ENCODE peak calls at places on chromosome 21, in four cellular contexts. Q, W, G and T are unnamed samples.

GRCh38 chr21:20618878-20619277 is 379.3 kb upstream of the NCAM2 start:
- DNase-seq in Q (no peak), W (no peak), G (no peak), T (no peak)

GRCh38 chr21:44047996-44048560 is 36.0 kb downstream of the TRAPPC10 start:
- DNase-seq in Q (no peak), W (no peak), G (no peak), T (no peak)

GRCh38 chr21:18498428-18498827 is 94.8 kb upstream of the TMPRSS15 start:
- DNase-seq in Q (no peak), W (no peak), G (no peak), T (no peak)

GRCh38 chr21:21860888-21861287 is 862.7 kb downstream of the NCAM2 start:
- DNase-seq in Q (no peak), W (peak), G (no peak), T (no peak)

GRCh38 chr21:21921410-21922232 is 923.4 kb downstream of the NCAM2 start:
- DNase-seq in Q (peak), W (peak), G (peak), T (no peak)

GRCh38 chr21:14863745-14864210 is 201.0 kb downstream of the NRIP1 start:
- DNase-seq in Q (peak), W (peak), G (no peak), T (no peak)

GRCh38 chr21:36141513-36141925 is 6.6 kb downstream of the CBR3 start:
- DNase-seq in Q (peak), W (peak), G (peak), T (peak)

GRCh38 chr21:15841856-15842564 is 112.2 kb downstream of the USP25 start:
- DNase-seq in Q (no peak), W (peak), G (no peak), T (no peak)

GRCh38 chr21:15731243-15731613 is 1.4 kb downstream of the USP25 start:
- DNase-seq in Q (no peak), W (no peak), G (no peak), T (no peak)

GRCh38 chr21:26804895-26805609 is 40.2 kb downstream of the ADAMTS1 start:
- DNase-seq in Q (no peak), W (peak), G (no peak), T (no peak)

GRCh38 chr21:17613242-17613676 is 558 bp upstream of the BTG3 start:
- DNase-seq in Q (peak), W (no peak), G (no peak), T (no peak)

GRCh38 chr21:25370311-25370744 is 237.0 kb downstream of the MRPL39 start:
- DNase-seq in Q (no peak), W (peak), G (no peak), T (no peak)

GRCh38 chr21:31671146-31671716 is 11.7 kb downstream of the SOD1 start:
- DNase-seq in Q (no peak), W (no peak), G (no peak), T (no peak)

GRCh38 chr21:35925497-35925896 is 134.8 kb downstream of the SETD4 start:
- DNase-seq in Q (no peak), W (peak), G (peak), T (no peak)

GRCh38 chr21:19109694-19110093 is 706.1 kb upstream of the TMPRSS15 start:
- DNase-seq in Q (no peak), W (no peak), G (no peak), T (no peak)

GRCh38 chr21:23853796-23854379 is 1753.4 kb downstream of the MRPL39 start:
- DNase-seq in Q (peak), W (peak), G (peak), T (no peak)

GRCh38 chr21:24456358-24456757 is 1150.9 kb downstream of the MRPL39 start:
- DNase-seq in Q (no peak), W (no peak), G (no peak), T (no peak)

GRCh38 chr21:25307489-25307888 is 299.8 kb downstream of the MRPL39 start:
- DNase-seq in Q (no peak), W (peak), G (no peak), T (no peak)

GRCh38 chr21:31370893-31371652 is 27.0 kb upstream of the TIAM1 start:
- DNase-seq in Q (no peak), W (peak), G (no peak), T (no peak)

GRCh38 chr21:14567557-14568279 is 21.6 kb upstream of the SAMSN1 start:
- DNase-seq in Q (no peak), W (no peak), G (no peak), T (no peak)

GRCh38 chr21:24076179-24076578 is 1531.1 kb downstream of the MRPL39 start:
- DNase-seq in Q (no peak), W (peak), G (no peak), T (no peak)

GRCh38 chr21:25457411-25457810 is 149.9 kb downstream of the MRPL39 start:
- DNase-seq in Q (no peak), W (peak), G (no peak), T (peak)

GRCh38 chr21:21764281-21764680 is 766.1 kb downstream of the NCAM2 start:
- DNase-seq in Q (no peak), W (no peak), G (no peak), T (no peak)

GRCh38 chr21:37072239-37072987 is 458 bp downstream of the PIGP start:
- DNase-seq in Q (no peak), W (peak), G (no peak), T (no peak)

GRCh38 chr21:16084776-16085364 is 355.1 kb downstream of the USP25 start:
- DNase-seq in Q (no peak), W (peak), G (no peak), T (no peak)

GRCh38 chr21:31198575-31198974 is 145.5 kb downstream of the TIAM1 start:
- DNase-seq in Q (peak), W (peak), G (peak), T (no peak)

GRCh38 chr21:43600642-43601397 is 58.5 kb downstream of the HSF2BP start:
- DNase-seq in Q (peak), W (peak), G (no peak), T (no peak)

GRCh38 chr21:37462087-37462861 is 95.7 kb downstream of the DYRK1A start:
- DNase-seq in Q (no peak), W (no peak), G (no peak), T (no peak)

GRCh38 chr21:33031152-33031551 is 5.4 kb downstream of the OLIG2 start:
- DNase-seq in Q (no peak), W (no peak), G (no peak), T (no peak)

GRCh38 chr21:14403681-14404318 is 20.9 kb upstream of the HSPA13 start:
- DNase-seq in Q (peak), W (peak), G (peak), T (peak)

GRCh38 chr21:33402011-33402979 is 918 bp upstream of the IFNGR2 start:
- DNase-seq in Q (no peak), W (peak), G (no peak), T (no peak)

GRCh38 chr21:27505516-27505915 is 538.6 kb upstream of the ADAMTS5 start:
- DNase-seq in Q (no peak), W (peak), G (no peak), T (no peak)

GRCh38 chr21:14273736-14274538 is 58.0 kb downstream of the RBM11 start:
- DNase-seq in Q (no peak), W (no peak), G (peak), T (no peak)

DNA sequence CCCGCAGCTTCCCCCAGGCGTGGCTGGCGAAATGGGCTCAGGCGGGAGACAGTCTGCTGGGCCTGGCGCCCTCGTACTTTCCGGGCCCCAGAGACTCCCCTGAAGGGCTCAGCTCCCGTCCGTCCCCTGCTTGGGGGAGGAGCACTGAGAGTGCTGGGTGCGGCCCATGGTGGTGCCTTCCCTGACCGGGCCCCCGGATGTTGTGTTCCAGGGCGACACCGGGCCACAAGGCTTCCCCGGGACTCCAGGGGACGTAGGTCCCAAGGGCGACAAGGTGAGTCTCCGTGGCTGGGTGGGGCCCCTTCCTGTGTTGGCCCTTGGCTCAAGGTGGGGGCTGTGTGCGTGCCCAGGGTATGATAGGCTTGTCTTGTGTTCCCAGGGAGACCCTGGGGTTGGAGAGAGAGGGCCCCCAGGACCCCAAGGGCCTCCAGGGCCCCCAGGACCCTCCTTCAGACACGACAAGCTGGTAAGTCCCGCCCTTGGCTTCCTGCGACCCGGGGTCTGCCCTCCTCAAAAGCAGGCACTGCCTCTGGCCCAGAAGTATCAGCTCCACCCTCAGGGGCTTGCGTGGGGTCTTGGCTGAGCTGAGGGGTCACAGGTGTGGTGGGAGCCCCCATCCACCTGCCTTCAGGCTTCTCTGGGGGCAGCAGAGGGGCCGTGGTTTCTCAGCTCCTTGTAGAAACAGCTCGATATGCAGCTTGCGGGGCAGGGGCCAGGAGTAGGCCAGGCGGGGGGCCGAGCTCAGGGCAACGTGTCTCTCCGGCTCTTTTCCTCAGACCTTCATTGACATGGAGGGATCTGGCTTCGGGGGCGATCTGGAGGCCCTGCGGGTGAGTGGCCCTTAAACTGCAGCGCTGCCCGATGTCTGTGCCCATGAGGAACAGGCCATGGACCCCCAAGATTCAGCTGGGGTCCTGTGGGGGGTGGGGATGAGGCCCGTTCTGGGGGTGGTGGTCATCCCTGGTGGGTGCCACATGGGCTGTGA is 62.3 kb downstream of the SLC19A1 start:
- DNase-seq in Q (no peak), W (no peak), G (no peak), T (no peak)
- TF ChIP-seq ELK1 in Q (no peak), W (no peak), G (no peak), T (no peak)

DNA sequence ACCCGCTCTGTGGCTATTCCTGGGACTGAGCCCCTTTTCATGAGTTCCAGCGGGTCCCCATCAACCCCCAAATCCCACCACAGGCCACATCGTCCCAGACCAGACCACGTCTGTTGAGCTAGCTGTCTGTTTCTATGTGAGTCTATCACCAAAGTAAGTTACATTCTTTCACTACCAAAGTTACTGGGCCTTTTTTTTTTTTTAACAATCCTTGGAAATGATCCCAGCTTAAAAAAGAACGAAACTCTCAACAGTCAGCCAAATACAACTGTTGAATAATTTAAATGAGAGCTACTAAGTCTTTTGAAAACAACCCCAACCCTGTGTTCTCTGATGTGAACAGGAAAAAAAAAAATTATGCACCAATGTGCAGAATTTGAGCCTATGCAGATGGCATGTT is 134.0 kb upstream of the ETS2 start:
- DNase-seq in Q (no peak), W (no peak), G (no peak), T (no peak)
- TF ChIP-seq ELK1 in Q (no peak), W (no peak), G (no peak), T (no peak)

GRCh38 chr21:34812510-34813265 is 143.9 kb downstream of the CLIC6 start:
- DNase-seq in Q (peak), W (peak), G (no peak), T (no peak)
- TF ChIP-seq ELK1 in Q (no peak), W (no peak), G (no peak), T (no peak)

DNA sequence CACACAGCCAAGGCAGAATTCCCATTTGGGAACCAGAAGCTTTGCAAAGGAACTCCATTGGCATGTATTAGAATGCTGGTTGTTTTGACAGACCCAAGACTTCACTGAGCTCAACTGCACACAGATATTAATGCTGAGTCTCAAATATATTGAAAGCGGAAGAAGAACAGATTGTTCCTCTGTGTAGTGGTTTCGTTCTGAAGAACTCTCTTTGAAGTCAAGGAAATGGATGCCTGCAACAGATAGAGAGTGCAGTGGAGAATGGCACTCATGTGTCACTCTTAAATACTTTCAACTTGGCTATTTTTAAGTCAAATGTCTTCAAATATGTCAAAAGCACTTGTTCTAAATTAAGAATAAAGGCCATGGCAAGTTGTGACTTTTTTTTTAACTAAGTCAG is 387.5 kb downstream of the LTN1 start:
- DNase-seq in Q (no peak), W (no peak), G (no peak), T (no peak)
- TF ChIP-seq ELK1 in Q (no peak), W (no peak), G (no peak), T (no peak)

DNA sequence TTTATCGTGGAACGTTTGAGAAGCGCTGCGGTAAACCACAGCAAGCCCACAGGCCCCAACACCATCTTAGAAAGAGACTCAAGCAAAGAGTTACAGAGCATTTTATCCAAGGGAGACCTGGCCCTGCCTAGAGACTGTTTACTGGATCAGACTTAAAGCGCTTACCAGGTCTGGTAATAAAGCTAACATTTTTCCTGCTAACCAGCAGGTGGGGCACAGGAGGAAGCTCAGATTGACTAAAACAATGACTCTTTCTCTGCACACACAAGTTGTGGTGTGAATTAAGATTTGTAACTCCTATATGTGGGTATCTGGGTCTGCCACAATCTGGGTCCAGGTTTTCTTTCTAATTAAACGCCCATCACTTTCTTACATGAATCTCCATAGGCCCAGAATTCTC is 136.5 kb upstream of the ETS2 start:
- DNase-seq in Q (peak), W (peak), G (peak), T (no peak)
- TF ChIP-seq ELK1 in Q (no peak), W (no peak), G (no peak), T (no peak)

GRCh38 chr21:42068592-42068991 is 2.5 kb upstream of the UMODL1 start:
- DNase-seq in Q (no peak), W (no peak), G (no peak), T (no peak)

GRCh38 chr21:42063578-42064521 is 7.3 kb upstream of the UMODL1 start:
- DNase-seq in Q (no peak), W (no peak), G (no peak), T (peak)

GRCh38 chr21:42068256-42068545 is 2.9 kb upstream of the UMODL1 start:
- DNase-seq in Q (no peak), W (no peak), G (no peak), T (no peak)

GRCh38 chr21:42067531-42068255 is 3.4 kb upstream of the UMODL1 start:
- DNase-seq in Q (no peak), W (no peak), G (no peak), T (no peak)

DNA sequence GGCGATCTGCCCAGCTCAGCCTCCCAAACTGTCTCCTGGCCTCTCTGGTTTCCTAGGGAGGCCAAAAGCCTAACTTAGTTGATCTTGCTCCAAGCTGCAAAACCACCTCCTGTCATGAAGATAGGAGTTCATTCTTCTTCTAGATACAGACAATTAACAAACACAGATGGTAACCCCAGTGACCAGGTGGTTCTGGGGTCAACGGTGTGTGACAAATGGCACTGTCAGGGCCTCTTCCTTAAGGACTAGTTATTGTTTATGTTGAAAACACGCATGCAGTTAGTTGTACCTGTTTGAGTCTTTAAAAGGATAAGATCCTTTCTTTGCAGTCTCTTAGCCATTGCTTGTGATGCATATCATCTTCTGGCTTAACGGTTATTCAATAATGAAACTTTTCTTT is 4.6 kb upstream of the UMODL1 start:
- DNase-seq in Q (no peak), W (no peak), G (no peak), T (no peak)
- TF ChIP-seq ELK1 in Q (no peak), W (no peak), G (no peak), T (no peak)